ENCODE peak calls at places on chromosomes 16 and 17, in ten cellular contexts. One of them, this sample, is unnamed. For H4K20me1, the result is how much of the 10 kb centered on the place peaks cover.

GRCh38 chr16:55563797-55564196 is 2.7 kb upstream of the CAPNS2 start:
- DNase-seq in HCT116: no peak
- DNase-seq in fibroblast of lung: no peak
- DNase-seq in hepatocyte: no peak
- DNase-seq in PC-3: no peak
- DNase-seq in neural progenitor cell: no peak
- DNase-seq in H1: no peak
- DNase-seq in SK-N-SH: no peak
- DNase-seq in IMR-90: no peak
- DNase-seq in GM23338: no peak
- DNase-seq in this sample: no peak

GRCh38 chr17:60163108-60163784 is 13.5 kb downstream of the CA4 start:
- DNase-seq in SK-N-SH: peak
- DNase-seq in GM23338: no peak
- DNase-seq in fibroblast of lung: no peak
- DNase-seq in IMR-90: no peak
- DNase-seq in HCT116: no peak
- DNase-seq in neural progenitor cell: peak
- DNase-seq in PC-3: no peak
- DNase-seq in H1: peak
- DNase-seq in hepatocyte: peak
- DNase-seq in this sample: peak

GRCh38 chr17:12438813-12439586 is 226.7 kb upstream of the MYOCD start:
- DNase-seq in hepatocyte: no peak
- DNase-seq in SK-N-SH: no peak
- DNase-seq in H1: no peak
- DNase-seq in PC-3: no peak
- DNase-seq in fibroblast of lung: no peak
- DNase-seq in IMR-90: no peak
- DNase-seq in GM23338: no peak
- DNase-seq in neural progenitor cell: no peak
- DNase-seq in HCT116: no peak
- DNase-seq in this sample: no peak

GRCh38 chr16:7497667-7498066 is 165.0 kb downstream of the RBFOX1 start:
- DNase-seq in fibroblast of lung: no peak
- DNase-seq in hepatocyte: no peak
- DNase-seq in GM23338: no peak
- DNase-seq in HCT116: no peak
- DNase-seq in neural progenitor cell: no peak
- DNase-seq in H1: no peak
- DNase-seq in SK-N-SH: no peak
- DNase-seq in PC-3: no peak
- DNase-seq in IMR-90: no peak
- DNase-seq in this sample: no peak

GRCh38 chr16:58039829-58040495 is 14.4 kb downstream of the MMP15 start:
- DNase-seq in fibroblast of lung: no peak
- DNase-seq in GM23338: no peak
- DNase-seq in SK-N-SH: peak
- DNase-seq in HCT116: no peak
- DNase-seq in H1: no peak
- DNase-seq in IMR-90: no peak
- DNase-seq in neural progenitor cell: no peak
- DNase-seq in hepatocyte: no peak
- DNase-seq in PC-3: no peak
- DNase-seq in this sample: no peak

GRCh38 chr17:76994237-76994637 is 126.0 kb downstream of the MGAT5B start:
- DNase-seq in SK-N-SH: no peak
- DNase-seq in HCT116: no peak
- DNase-seq in neural progenitor cell: peak
- DNase-seq in hepatocyte: no peak
- DNase-seq in GM23338: no peak
- DNase-seq in IMR-90: no peak
- DNase-seq in fibroblast of lung: peak
- DNase-seq in PC-3: no peak
- DNase-seq in H1: no peak
- DNase-seq in this sample: no peak

GRCh38 chr17:15377200-15377599 is 35.8 kb upstream of the TEKT3 start:
- DNase-seq in fibroblast of lung: peak
- DNase-seq in SK-N-SH: no peak
- DNase-seq in hepatocyte: peak
- DNase-seq in neural progenitor cell: no peak
- DNase-seq in IMR-90: peak
- DNase-seq in HCT116: no peak
- DNase-seq in GM23338: no peak
- DNase-seq in PC-3: peak
- DNase-seq in H1: no peak
- DNase-seq in this sample: no peak

GRCh38 chr17:81036128-81036891 is 1.4 kb downstream of the BAIAP2 start:
- DNase-seq in H1: no peak
- DNase-seq in IMR-90: no peak
- DNase-seq in neural progenitor cell: no peak
- DNase-seq in GM23338: no peak
- DNase-seq in HCT116: no peak
- DNase-seq in hepatocyte: no peak
- DNase-seq in SK-N-SH: no peak
- DNase-seq in PC-3: peak
- DNase-seq in fibroblast of lung: peak
- DNase-seq in this sample: no peak

GRCh38 chr17:73972056-73972455 is 231.4 kb upstream of the RPL38 start:
- DNase-seq in neural progenitor cell: no peak
- DNase-seq in GM23338: no peak
- DNase-seq in hepatocyte: no peak
- DNase-seq in IMR-90: no peak
- DNase-seq in SK-N-SH: no peak
- DNase-seq in fibroblast of lung: no peak
- DNase-seq in H1: no peak
- DNase-seq in HCT116: no peak
- DNase-seq in PC-3: no peak
- DNase-seq in this sample: no peak

GRCh38 chr17:62186841-62187240 is 121.8 kb upstream of the MED13 start:
- DNase-seq in HCT116: no peak
- DNase-seq in H1: no peak
- DNase-seq in GM23338: no peak
- DNase-seq in SK-N-SH: no peak
- DNase-seq in neural progenitor cell: no peak
- DNase-seq in PC-3: no peak
- DNase-seq in hepatocyte: no peak
- DNase-seq in IMR-90: no peak
- DNase-seq in fibroblast of lung: peak
- DNase-seq in this sample: no peak

GRCh38 chr17:80108321-80108971 is 7.1 kb downstream of the GAA start:
- DNase-seq in fibroblast of lung: no peak
- DNase-seq in GM23338: no peak
- DNase-seq in IMR-90: no peak
- DNase-seq in H1: no peak
- DNase-seq in PC-3: no peak
- DNase-seq in HCT116: no peak
- DNase-seq in hepatocyte: peak
- DNase-seq in SK-N-SH: no peak
- DNase-seq in neural progenitor cell: no peak
- DNase-seq in this sample: no peak

DNA sequence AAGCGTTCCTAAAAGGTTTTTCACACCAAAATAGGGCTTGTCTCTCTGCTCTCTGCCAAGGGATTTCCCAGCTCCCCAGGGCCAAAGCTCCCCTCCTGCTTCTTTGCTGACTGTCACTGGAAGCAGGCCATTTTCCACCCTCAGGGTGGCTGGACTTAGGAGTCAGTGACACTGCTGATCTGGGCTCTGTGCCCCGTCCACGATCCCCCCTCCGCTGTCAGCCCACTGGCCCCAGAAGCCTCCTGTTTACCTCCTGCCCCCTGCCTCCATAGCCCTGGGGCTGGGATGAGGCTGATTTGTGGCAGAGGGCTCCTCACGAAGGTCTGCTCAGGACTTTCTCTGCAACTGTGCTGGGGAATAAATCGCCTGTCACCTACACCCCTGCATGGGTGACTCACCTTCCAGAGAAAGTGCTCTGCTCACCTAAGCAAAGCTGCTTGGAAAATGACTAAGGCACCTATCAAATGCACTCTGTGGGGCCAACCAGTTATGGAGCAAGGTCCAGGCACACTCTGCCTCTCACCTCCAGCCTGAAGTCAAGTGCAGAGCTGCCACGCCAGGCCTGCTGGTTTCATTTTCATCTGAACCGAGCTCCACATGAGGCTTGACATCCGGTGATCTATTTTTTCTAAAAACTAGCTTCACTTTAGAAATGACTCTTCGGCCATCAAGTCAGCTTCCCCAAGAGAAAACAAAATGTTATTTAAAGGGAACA is 4.9 kb downstream of the MAP3K14 start:
- DNase-seq in neural progenitor cell: no peak
- DNase-seq in PC-3: peak
- DNase-seq in hepatocyte: peak
- DNase-seq in H1: no peak
- DNase-seq in GM23338: no peak
- DNase-seq in IMR-90: peak
- DNase-seq in fibroblast of lung: peak
- DNase-seq in HCT116: peak
- DNase-seq in SK-N-SH: peak
- DNase-seq in this sample: peak
- H3K4me3 ChIP-seq in neural progenitor cell: no peak
- H3K4me3 ChIP-seq in PC-3: peak
- H3K4me3 ChIP-seq in hepatocyte: no peak
- H3K4me3 ChIP-seq in H1: no peak
- H3K4me3 ChIP-seq in GM23338: no peak
- H3K4me3 ChIP-seq in IMR-90: no peak
- H3K4me3 ChIP-seq in fibroblast of lung: peak
- H3K4me3 ChIP-seq in HCT116: no peak
- H3K4me3 ChIP-seq in SK-N-SH: no peak
- H3K4me3 ChIP-seq in this sample: peak

GRCh38 chr17:27428781-27429505 is 27.3 kb upstream of the KSR1 start:
- DNase-seq in GM23338: no peak
- DNase-seq in IMR-90: no peak
- DNase-seq in PC-3: no peak
- DNase-seq in fibroblast of lung: no peak
- DNase-seq in HCT116: no peak
- DNase-seq in neural progenitor cell: no peak
- DNase-seq in hepatocyte: no peak
- DNase-seq in SK-N-SH: no peak
- DNase-seq in H1: no peak
- DNase-seq in this sample: no peak

GRCh38 chr17:27429666-27430382 is 26.4 kb upstream of the KSR1 start:
- DNase-seq in SK-N-SH: no peak
- DNase-seq in GM23338: no peak
- DNase-seq in HCT116: no peak
- DNase-seq in PC-3: no peak
- DNase-seq in neural progenitor cell: no peak
- DNase-seq in hepatocyte: no peak
- DNase-seq in H1: no peak
- DNase-seq in IMR-90: no peak
- DNase-seq in fibroblast of lung: no peak
- DNase-seq in this sample: no peak

GRCh38 chr17:27430383-27430840 is 25.8 kb upstream of the KSR1 start:
- DNase-seq in neural progenitor cell: no peak
- DNase-seq in PC-3: no peak
- DNase-seq in IMR-90: no peak
- DNase-seq in GM23338: no peak
- DNase-seq in fibroblast of lung: no peak
- DNase-seq in hepatocyte: no peak
- DNase-seq in HCT116: no peak
- DNase-seq in SK-N-SH: no peak
- DNase-seq in H1: no peak
- DNase-seq in this sample: no peak

GRCh38 chr17:27433521-27433920 is 22.7 kb upstream of the KSR1 start:
- DNase-seq in fibroblast of lung: no peak
- DNase-seq in hepatocyte: no peak
- DNase-seq in SK-N-SH: no peak
- DNase-seq in GM23338: no peak
- DNase-seq in IMR-90: no peak
- DNase-seq in HCT116: no peak
- DNase-seq in neural progenitor cell: no peak
- DNase-seq in H1: no peak
- DNase-seq in PC-3: no peak
- DNase-seq in this sample: no peak

GRCh38 chr17:27430882-27431491 is 25.3 kb upstream of the KSR1 start:
- DNase-seq in H1: peak
- DNase-seq in fibroblast of lung: peak
- DNase-seq in hepatocyte: peak
- DNase-seq in GM23338: peak
- DNase-seq in PC-3: peak
- DNase-seq in IMR-90: peak
- DNase-seq in neural progenitor cell: peak
- DNase-seq in SK-N-SH: peak
- DNase-seq in HCT116: peak
- DNase-seq in this sample: peak
- H4K20me1 ChIP-seq in H1: under half
- H4K20me1 ChIP-seq in fibroblast of lung: under half
- H4K20me1 ChIP-seq in hepatocyte: under half
- H4K20me1 ChIP-seq in GM23338: under half
- H4K20me1 ChIP-seq in PC-3: under half
- H4K20me1 ChIP-seq in IMR-90: under half
- H4K20me1 ChIP-seq in neural progenitor cell: under half
- H4K20me1 ChIP-seq in SK-N-SH: under half
- H4K20me1 ChIP-seq in HCT116: under half
- H4K20me1 ChIP-seq in this sample: under half

GRCh38 chr16:14086477-14086876 is 15.4 kb downstream of the MRTFB start:
- DNase-seq in fibroblast of lung: no peak
- DNase-seq in SK-N-SH: no peak
- DNase-seq in HCT116: no peak
- DNase-seq in neural progenitor cell: no peak
- DNase-seq in GM23338: no peak
- DNase-seq in PC-3: no peak
- DNase-seq in IMR-90: no peak
- DNase-seq in H1: no peak
- DNase-seq in hepatocyte: no peak
- DNase-seq in this sample: no peak
- H3K4me3 ChIP-seq in fibroblast of lung: no peak
- H3K4me3 ChIP-seq in SK-N-SH: no peak
- H3K4me3 ChIP-seq in HCT116: no peak
- H3K4me3 ChIP-seq in neural progenitor cell: no peak
- H3K4me3 ChIP-seq in GM23338: no peak
- H3K4me3 ChIP-seq in PC-3: no peak
- H3K4me3 ChIP-seq in IMR-90: no peak
- H3K4me3 ChIP-seq in H1: no peak
- H3K4me3 ChIP-seq in hepatocyte: no peak
- H3K4me3 ChIP-seq in this sample: no peak

DNA sequence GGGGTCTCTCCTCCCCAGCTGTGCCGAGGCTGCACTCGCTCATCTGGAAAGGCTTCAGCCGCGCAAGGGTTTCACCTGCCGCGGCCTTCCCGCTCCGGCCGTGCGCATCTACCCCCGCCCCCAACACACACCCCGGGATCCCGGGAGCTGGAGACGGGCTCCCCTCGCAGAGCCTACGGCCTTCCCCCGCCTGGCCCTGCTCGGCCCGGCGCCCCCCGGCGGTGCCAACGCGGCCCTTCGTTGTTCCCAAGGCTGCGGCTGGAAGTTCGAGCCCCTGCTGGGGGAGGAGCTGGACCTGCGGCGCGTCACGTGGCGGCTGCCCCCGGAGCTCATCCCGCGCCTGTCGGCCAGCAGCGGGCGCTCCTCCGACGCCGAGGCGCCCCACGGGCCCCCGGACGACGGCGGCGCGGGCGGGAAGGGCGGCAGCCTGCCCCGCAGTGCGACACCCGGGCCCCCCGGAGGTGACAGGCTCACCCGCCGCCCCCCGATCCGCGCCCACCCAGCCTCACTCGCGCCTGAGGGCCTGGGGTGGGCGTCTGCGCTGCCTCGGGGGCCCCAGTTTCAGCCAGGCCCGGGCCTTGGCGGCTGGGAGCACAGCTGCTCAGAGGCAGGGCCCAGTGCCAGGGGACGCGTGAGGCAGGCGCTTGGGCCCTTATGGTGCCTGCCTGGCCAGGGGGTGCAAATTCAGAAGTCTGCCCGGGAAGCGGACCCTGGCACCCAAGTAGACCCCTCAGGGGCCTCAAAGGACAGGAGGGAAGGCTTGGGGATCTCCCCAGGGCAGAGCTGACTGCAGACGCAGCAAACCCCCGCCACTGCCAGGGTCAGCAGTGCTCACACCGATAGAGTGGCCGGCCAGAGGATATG is 11.2 kb downstream of the GALK1 start:
- DNase-seq in IMR-90: peak
- DNase-seq in hepatocyte: peak
- DNase-seq in GM23338: peak
- DNase-seq in HCT116: no peak
- DNase-seq in neural progenitor cell: peak
- DNase-seq in H1: peak
- DNase-seq in PC-3: no peak
- DNase-seq in fibroblast of lung: peak
- DNase-seq in SK-N-SH: peak
- DNase-seq in this sample: peak
- H4K20me1 ChIP-seq in IMR-90: under half
- H4K20me1 ChIP-seq in hepatocyte: under half
- H4K20me1 ChIP-seq in GM23338: under half
- H4K20me1 ChIP-seq in HCT116: under half
- H4K20me1 ChIP-seq in neural progenitor cell: under half
- H4K20me1 ChIP-seq in H1: under half
- H4K20me1 ChIP-seq in PC-3: under half
- H4K20me1 ChIP-seq in fibroblast of lung: under half
- H4K20me1 ChIP-seq in SK-N-SH: under half
- H4K20me1 ChIP-seq in this sample: under half

This sample was measured in OCI-LY7.